ENCODE peak calls at places on chromosomes 2 and 18, in six cellular contexts. One of them, this sample, is unnamed.

GRCh38 chr2:43276962-43277383 is 50.6 kb upstream of the ZFP36L2 start:
- DNase-seq in activated CD8-positive, alpha-beta memory T cell treated with anti-CD3 and anti-CD28 coated beads for 48 hours: no peak
- DNase-seq in fibroblast of lung: peak
- DNase-seq in sciatic nerve: no peak
- DNase-seq in NCI-H1694 treated with DMSO at 0.1 percent for 48 hours: no peak
- DNase-seq in nephron progenitor cell: no peak
- DNase-seq in this sample: peak

GRCh38 chr18:24051256-24051947 is 36.8 kb downstream of the TTC39C start:
- DNase-seq in activated CD8-positive, alpha-beta memory T cell treated with anti-CD3 and anti-CD28 coated beads for 48 hours: no peak
- DNase-seq in fibroblast of lung: peak
- DNase-seq in sciatic nerve: no peak
- DNase-seq in NCI-H1694 treated with DMSO at 0.1 percent for 48 hours: no peak
- DNase-seq in nephron progenitor cell: no peak
- DNase-seq in this sample: no peak

GRCh38 chr2:115161531-115162453 is 719.4 kb downstream of the DPP10 start:
- DNase-seq in activated CD8-positive, alpha-beta memory T cell treated with anti-CD3 and anti-CD28 coated beads for 48 hours: no peak
- DNase-seq in fibroblast of lung: no peak
- DNase-seq in sciatic nerve: no peak
- DNase-seq in NCI-H1694 treated with DMSO at 0.1 percent for 48 hours: peak
- DNase-seq in nephron progenitor cell: peak
- DNase-seq in this sample: no peak

GRCh38 chr2:33378551-33379220 is 97.8 kb upstream of the RASGRP3 start:
- DNase-seq in activated CD8-positive, alpha-beta memory T cell treated with anti-CD3 and anti-CD28 coated beads for 48 hours: no peak
- DNase-seq in fibroblast of lung: peak
- DNase-seq in sciatic nerve: no peak
- DNase-seq in NCI-H1694 treated with DMSO at 0.1 percent for 48 hours: no peak
- DNase-seq in nephron progenitor cell: no peak
- DNase-seq in this sample: peak

GRCh38 chr2:216687646-216688045 is 7.7 kb downstream of the IGFBP5 start:
- DNase-seq in activated CD8-positive, alpha-beta memory T cell treated with anti-CD3 and anti-CD28 coated beads for 48 hours: no peak
- DNase-seq in fibroblast of lung: no peak
- DNase-seq in sciatic nerve: no peak
- DNase-seq in NCI-H1694 treated with DMSO at 0.1 percent for 48 hours: no peak
- DNase-seq in nephron progenitor cell: peak
- DNase-seq in this sample: no peak

GRCh38 chr2:4930704-4931103 is 761.5 kb upstream of the SOX11 start:
- DNase-seq in activated CD8-positive, alpha-beta memory T cell treated with anti-CD3 and anti-CD28 coated beads for 48 hours: no peak
- DNase-seq in fibroblast of lung: no peak
- DNase-seq in sciatic nerve: no peak
- DNase-seq in NCI-H1694 treated with DMSO at 0.1 percent for 48 hours: peak
- DNase-seq in nephron progenitor cell: no peak
- DNase-seq in this sample: no peak

GRCh38 chr2:232129483-232129882 is 168.0 kb downstream of the DIS3L2 start:
- DNase-seq in activated CD8-positive, alpha-beta memory T cell treated with anti-CD3 and anti-CD28 coated beads for 48 hours: no peak
- DNase-seq in fibroblast of lung: peak
- DNase-seq in sciatic nerve: no peak
- DNase-seq in NCI-H1694 treated with DMSO at 0.1 percent for 48 hours: no peak
- DNase-seq in nephron progenitor cell: no peak
- DNase-seq in this sample: no peak

GRCh38 chr18:48038636-48039035 is 108.2 kb upstream of the SMAD2 start:
- DNase-seq in activated CD8-positive, alpha-beta memory T cell treated with anti-CD3 and anti-CD28 coated beads for 48 hours: no peak
- DNase-seq in fibroblast of lung: no peak
- DNase-seq in sciatic nerve: peak
- DNase-seq in NCI-H1694 treated with DMSO at 0.1 percent for 48 hours: no peak
- DNase-seq in nephron progenitor cell: no peak
- DNase-seq in this sample: no peak

GRCh38 chr2:190980630-190981214 is 33.2 kb downstream of the STAT1 start:
- DNase-seq in activated CD8-positive, alpha-beta memory T cell treated with anti-CD3 and anti-CD28 coated beads for 48 hours: no peak
- DNase-seq in fibroblast of lung: no peak
- DNase-seq in sciatic nerve: no peak
- DNase-seq in NCI-H1694 treated with DMSO at 0.1 percent for 48 hours: no peak
- DNase-seq in nephron progenitor cell: no peak
- DNase-seq in this sample: no peak

GRCh38 chr2:114499101-114499500 is 56.7 kb downstream of the DPP10 start:
- DNase-seq in activated CD8-positive, alpha-beta memory T cell treated with anti-CD3 and anti-CD28 coated beads for 48 hours: no peak
- DNase-seq in fibroblast of lung: no peak
- DNase-seq in sciatic nerve: no peak
- DNase-seq in NCI-H1694 treated with DMSO at 0.1 percent for 48 hours: no peak
- DNase-seq in nephron progenitor cell: no peak
- DNase-seq in this sample: no peak

GRCh38 chr18:63346031-63346430 is 21.0 kb downstream of the KDSR start:
- DNase-seq in activated CD8-positive, alpha-beta memory T cell treated with anti-CD3 and anti-CD28 coated beads for 48 hours: no peak
- DNase-seq in fibroblast of lung: peak
- DNase-seq in sciatic nerve: no peak
- DNase-seq in NCI-H1694 treated with DMSO at 0.1 percent for 48 hours: peak
- DNase-seq in nephron progenitor cell: no peak
- DNase-seq in this sample: no peak

GRCh38 chr2:108938069-108938710 is 50.8 kb downstream of the EDAR start:
- DNase-seq in activated CD8-positive, alpha-beta memory T cell treated with anti-CD3 and anti-CD28 coated beads for 48 hours: no peak
- DNase-seq in fibroblast of lung: no peak
- DNase-seq in sciatic nerve: no peak
- DNase-seq in NCI-H1694 treated with DMSO at 0.1 percent for 48 hours: no peak
- DNase-seq in nephron progenitor cell: no peak
- DNase-seq in this sample: no peak

GRCh38 chr2:202311823-202312388 is 46.3 kb downstream of the NOP58 start:
- DNase-seq in activated CD8-positive, alpha-beta memory T cell treated with anti-CD3 and anti-CD28 coated beads for 48 hours: no peak
- DNase-seq in fibroblast of lung: no peak
- DNase-seq in sciatic nerve: no peak
- DNase-seq in NCI-H1694 treated with DMSO at 0.1 percent for 48 hours: no peak
- DNase-seq in nephron progenitor cell: no peak
- DNase-seq in this sample: no peak

GRCh38 chr2:231190531-231191197 is 7.8 kb upstream of the ARMC9 start:
- DNase-seq in activated CD8-positive, alpha-beta memory T cell treated with anti-CD3 and anti-CD28 coated beads for 48 hours: no peak
- DNase-seq in fibroblast of lung: peak
- DNase-seq in sciatic nerve: peak
- DNase-seq in NCI-H1694 treated with DMSO at 0.1 percent for 48 hours: no peak
- DNase-seq in nephron progenitor cell: peak
- DNase-seq in this sample: no peak

GRCh38 chr2:167826906-167827305 is 420.5 kb downstream of the STK39 start:
- DNase-seq in activated CD8-positive, alpha-beta memory T cell treated with anti-CD3 and anti-CD28 coated beads for 48 hours: no peak
- DNase-seq in fibroblast of lung: no peak
- DNase-seq in sciatic nerve: no peak
- DNase-seq in NCI-H1694 treated with DMSO at 0.1 percent for 48 hours: no peak
- DNase-seq in nephron progenitor cell: no peak
- DNase-seq in this sample: peak

GRCh38 chr2:196137271-196137670 is 34.1 kb downstream of the STK17B start:
- DNase-seq in activated CD8-positive, alpha-beta memory T cell treated with anti-CD3 and anti-CD28 coated beads for 48 hours: no peak
- DNase-seq in fibroblast of lung: peak
- DNase-seq in sciatic nerve: no peak
- DNase-seq in NCI-H1694 treated with DMSO at 0.1 percent for 48 hours: no peak
- DNase-seq in nephron progenitor cell: no peak
- DNase-seq in this sample: no peak

GRCh38 chr2:98833917-98834263 is 102.1 kb downstream of the CRACDL start:
- DNase-seq in activated CD8-positive, alpha-beta memory T cell treated with anti-CD3 and anti-CD28 coated beads for 48 hours: no peak
- DNase-seq in fibroblast of lung: no peak
- DNase-seq in sciatic nerve: no peak
- DNase-seq in NCI-H1694 treated with DMSO at 0.1 percent for 48 hours: no peak
- DNase-seq in nephron progenitor cell: no peak
- DNase-seq in this sample: no peak

GRCh38 chr2:34570266-34570872 is 971.3 kb upstream of the FAM98A start:
- DNase-seq in activated CD8-positive, alpha-beta memory T cell treated with anti-CD3 and anti-CD28 coated beads for 48 hours: no peak
- DNase-seq in fibroblast of lung: peak
- DNase-seq in sciatic nerve: no peak
- DNase-seq in NCI-H1694 treated with DMSO at 0.1 percent for 48 hours: no peak
- DNase-seq in nephron progenitor cell: peak
- DNase-seq in this sample: peak

GRCh38 chr2:64525323-64525625 is 1.1 kb downstream of the AFTPH start:
- DNase-seq in activated CD8-positive, alpha-beta memory T cell treated with anti-CD3 and anti-CD28 coated beads for 48 hours: no peak
- DNase-seq in fibroblast of lung: peak
- DNase-seq in sciatic nerve: no peak
- DNase-seq in NCI-H1694 treated with DMSO at 0.1 percent for 48 hours: no peak
- DNase-seq in nephron progenitor cell: no peak
- DNase-seq in this sample: peak

GRCh38 chr2:34547340-34547739 is 948.2 kb upstream of the FAM98A start:
- DNase-seq in activated CD8-positive, alpha-beta memory T cell treated with anti-CD3 and anti-CD28 coated beads for 48 hours: no peak
- DNase-seq in fibroblast of lung: no peak
- DNase-seq in sciatic nerve: no peak
- DNase-seq in NCI-H1694 treated with DMSO at 0.1 percent for 48 hours: no peak
- DNase-seq in nephron progenitor cell: no peak
- DNase-seq in this sample: no peak

GRCh38 chr2:234521536-234521935 is 24.7 kb upstream of the ARL4C start:
- DNase-seq in activated CD8-positive, alpha-beta memory T cell treated with anti-CD3 and anti-CD28 coated beads for 48 hours: no peak
- DNase-seq in fibroblast of lung: no peak
- DNase-seq in sciatic nerve: no peak
- DNase-seq in NCI-H1694 treated with DMSO at 0.1 percent for 48 hours: peak
- DNase-seq in nephron progenitor cell: no peak
- DNase-seq in this sample: no peak

GRCh38 chr2:120828832-120829632 is 93.4 kb downstream of the GLI2 start:
- DNase-seq in activated CD8-positive, alpha-beta memory T cell treated with anti-CD3 and anti-CD28 coated beads for 48 hours: no peak
- DNase-seq in fibroblast of lung: no peak
- DNase-seq in sciatic nerve: peak
- DNase-seq in NCI-H1694 treated with DMSO at 0.1 percent for 48 hours: no peak
- DNase-seq in nephron progenitor cell: no peak
- DNase-seq in this sample: no peak